ENCODE peak calls at places on chromosome 7, in four cellular contexts. One of them, this sample, is unnamed.

GRCh38 chr7:131948434-131949053 is 392.1 kb upstream of the PODXL start:
- DNase-seq in right cardiac atrium: peak; percentile 76
- DNase-seq in left ventricle myocardium inferior: peak; percentile 29
- DNase-seq in colonic mucosa: peak; percentile 77
- DNase-seq in this sample: no peak

GRCh38 chr7:44964384-44964830 is 14.4 kb downstream of the MYO1G start:
- DNase-seq in right cardiac atrium: no peak
- DNase-seq in left ventricle myocardium inferior: no peak
- DNase-seq in colonic mucosa: no peak
- DNase-seq in this sample: no peak

GRCh38 chr7:138748666-138749065 is 47.5 kb upstream of the SVOPL start:
- DNase-seq in right cardiac atrium: no peak
- DNase-seq in left ventricle myocardium inferior: no peak
- DNase-seq in colonic mucosa: no peak
- DNase-seq in this sample: no peak

GRCh38 chr7:25860206-25860881 is 291.7 kb upstream of the NFE2L3 start:
- DNase-seq in right cardiac atrium: no peak
- DNase-seq in left ventricle myocardium inferior: no peak
- DNase-seq in colonic mucosa: no peak
- DNase-seq in this sample: no peak

GRCh38 chr7:74505426-74506328 is 52.0 kb downstream of the GTF2IRD1 start:
- DNase-seq in right cardiac atrium: no peak
- DNase-seq in left ventricle myocardium inferior: no peak
- DNase-seq in colonic mucosa: no peak
- DNase-seq in this sample: no peak

GRCh38 chr7:139989366-139990141 is 73.2 kb downstream of the PARP12 start:
- DNase-seq in right cardiac atrium: no peak
- DNase-seq in left ventricle myocardium inferior: no peak
- DNase-seq in colonic mucosa: no peak
- DNase-seq in this sample: no peak

GRCh38 chr7:131336956-131337355 is 9.3 kb downstream of the MKLN1 start:
- DNase-seq in right cardiac atrium: no peak
- DNase-seq in left ventricle myocardium inferior: no peak
- DNase-seq in colonic mucosa: no peak
- DNase-seq in this sample: no peak

GRCh38 chr7:140625908-140626868 is 14.4 kb downstream of the DENND2A start:
- DNase-seq in right cardiac atrium: peak; percentile 98
- DNase-seq in left ventricle myocardium inferior: peak; percentile 92
- DNase-seq in colonic mucosa: peak; percentile 68
- DNase-seq in this sample: peak; percentile 92

GRCh38 chr7:24052572-24053223 is 231.3 kb upstream of the NPY start:
- DNase-seq in right cardiac atrium: no peak
- DNase-seq in left ventricle myocardium inferior: no peak
- DNase-seq in colonic mucosa: no peak
- DNase-seq in this sample: no peak

GRCh38 chr7:43015301-43015700 is 83.1 kb downstream of the MRPL32 start:
- DNase-seq in right cardiac atrium: no peak
- DNase-seq in left ventricle myocardium inferior: no peak
- DNase-seq in colonic mucosa: no peak
- DNase-seq in this sample: no peak

GRCh38 chr7:40885503-40885902 is 750.7 kb downstream of the SUGCT start:
- DNase-seq in right cardiac atrium: no peak
- DNase-seq in left ventricle myocardium inferior: no peak
- DNase-seq in colonic mucosa: no peak
- DNase-seq in this sample: no peak

GRCh38 chr7:157666530-157667040 is 329.8 kb downstream of the DNAJB6 start:
- DNase-seq in right cardiac atrium: no peak
- DNase-seq in left ventricle myocardium inferior: no peak
- DNase-seq in colonic mucosa: no peak
- DNase-seq in this sample: no peak

GRCh38 chr7:12686894-12687212 is 580 bp upstream of the ARL4A start:
- DNase-seq in right cardiac atrium: no peak
- DNase-seq in left ventricle myocardium inferior: no peak
- DNase-seq in colonic mucosa: no peak
- DNase-seq in this sample: no peak

GRCh38 chr7:154503962-154504550 is 451.9 kb downstream of the DPP6 start:
- DNase-seq in right cardiac atrium: no peak
- DNase-seq in left ventricle myocardium inferior: no peak
- DNase-seq in colonic mucosa: no peak
- DNase-seq in this sample: no peak

GRCh38 chr7:28685660-28686417 is 272.3 kb downstream of the TRIL start:
- DNase-seq in right cardiac atrium: peak; percentile 95
- DNase-seq in left ventricle myocardium inferior: peak; percentile 88
- DNase-seq in colonic mucosa: peak; percentile 90
- DNase-seq in this sample: peak; percentile 87

GRCh38 chr7:69674701-69675182 is 76.5 kb downstream of the AUTS2 start:
- DNase-seq in right cardiac atrium: no peak
- DNase-seq in left ventricle myocardium inferior: no peak
- DNase-seq in colonic mucosa: no peak
- DNase-seq in this sample: no peak

GRCh38 chr7:124992881-124993562 is 63.4 kb upstream of the POT1 start:
- DNase-seq in right cardiac atrium: peak; percentile 34
- DNase-seq in left ventricle myocardium inferior: no peak
- DNase-seq in colonic mucosa: no peak
- DNase-seq in this sample: no peak

DNA sequence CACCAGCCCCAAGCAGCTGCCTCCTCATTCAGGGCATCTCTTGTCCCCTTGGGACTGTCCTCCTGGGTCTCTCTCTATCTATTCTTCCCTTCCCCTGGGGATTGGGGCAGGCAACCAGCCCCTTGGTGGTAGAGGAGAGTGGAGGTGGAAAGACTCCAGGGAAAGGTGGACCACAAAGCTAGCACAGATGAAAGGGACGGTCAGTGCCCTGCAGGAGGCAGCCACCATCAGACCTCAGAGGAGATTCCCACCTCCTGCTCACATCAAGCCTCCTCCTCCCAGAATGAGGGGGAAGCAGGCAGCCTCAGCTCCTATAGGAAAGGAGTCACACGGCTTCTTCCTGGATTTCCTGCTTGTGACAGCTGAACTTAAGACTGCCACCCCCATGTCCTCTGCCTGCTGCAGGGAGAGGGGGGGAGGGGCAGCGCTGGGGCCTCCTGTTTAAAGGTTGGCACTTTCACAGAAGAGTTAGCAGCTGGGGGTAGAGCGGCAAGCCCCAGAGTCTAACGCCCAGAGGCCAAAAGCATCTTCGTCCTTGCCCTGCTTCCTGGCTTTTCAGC is 44.4 kb upstream of the LRRC4 start:
- DNase-seq in right cardiac atrium: no peak
- DNase-seq in left ventricle myocardium inferior: no peak
- DNase-seq in colonic mucosa: no peak
- DNase-seq in this sample: no peak
- H3K27ac ChIP-seq in right cardiac atrium: no peak overlapping the region
- H3K27ac ChIP-seq in left ventricle myocardium inferior: no peak overlapping the region
- H3K27ac ChIP-seq in colonic mucosa: no peak overlapping the region
- H3K27ac ChIP-seq in this sample: no peak overlapping the region

GRCh38 chr7:127390186-127390816 is 2.2 kb downstream of the ZNF800 start:
- DNase-seq in right cardiac atrium: no peak
- DNase-seq in left ventricle myocardium inferior: no peak
- DNase-seq in colonic mucosa: no peak
- DNase-seq in this sample: no peak
- H3K4me1 ChIP-seq in right cardiac atrium: no peaks in the 10 kb centered on the region
- H3K4me1 ChIP-seq in left ventricle myocardium inferior: peaks cover 77% of the 10 kb centered on the region
- H3K4me1 ChIP-seq in colonic mucosa: no peaks in the 10 kb centered on the region
- H3K4me1 ChIP-seq in this sample: peaks cover 23% of the 10 kb centered on the region

DNA sequence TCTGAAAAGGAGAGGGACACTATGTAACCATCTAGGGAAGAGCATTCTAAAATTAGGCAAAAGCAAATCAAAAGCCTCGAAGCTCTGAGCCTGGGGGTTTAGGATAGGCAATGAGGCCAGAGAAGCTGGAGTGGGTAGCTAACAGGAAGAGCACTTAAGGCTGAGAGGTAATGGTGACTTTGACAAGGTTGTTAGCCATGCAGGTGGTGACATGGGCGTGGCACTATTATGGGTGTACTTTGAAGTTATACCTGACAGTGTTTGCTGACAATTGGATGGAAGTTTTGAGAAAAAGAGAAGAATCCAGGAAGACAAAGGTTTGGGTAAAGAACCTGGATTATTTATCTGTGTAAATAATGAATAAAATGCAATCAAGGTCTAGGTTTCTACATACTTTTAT is 383.0 kb upstream of the SEMA3C start:
- DNase-seq in right cardiac atrium: peak; percentile 7
- DNase-seq in left ventricle myocardium inferior: no peak
- DNase-seq in colonic mucosa: peak; percentile 75
- DNase-seq in this sample: no peak
- H3K27ac ChIP-seq in right cardiac atrium: no peak overlapping the region
- H3K27ac ChIP-seq in left ventricle myocardium inferior: no peak overlapping the region
- H3K27ac ChIP-seq in colonic mucosa: no peak overlapping the region
- H3K27ac ChIP-seq in this sample: no peak overlapping the region

DNA sequence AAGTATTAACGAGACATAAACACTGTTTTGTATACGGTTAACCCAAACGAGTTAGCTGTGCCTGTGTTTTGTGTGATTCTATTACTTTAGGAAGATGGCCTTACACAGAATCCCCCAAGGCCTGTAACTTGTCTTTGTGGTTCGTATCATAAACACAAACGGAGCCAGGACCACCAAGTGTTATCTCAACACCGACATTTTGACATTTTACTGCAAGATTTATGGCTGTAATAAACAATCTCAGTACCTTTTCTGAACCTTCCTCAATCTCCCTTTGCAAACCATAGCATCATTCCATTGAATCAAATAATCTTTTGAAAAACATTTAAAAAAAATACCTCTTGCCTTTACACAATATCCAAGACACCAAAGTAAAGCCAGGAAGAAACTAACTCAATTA is 2.4 kb upstream of the HOXA4 start:
- DNase-seq in right cardiac atrium: no peak
- DNase-seq in left ventricle myocardium inferior: no peak
- DNase-seq in colonic mucosa: peak; percentile 14
- DNase-seq in this sample: no peak
- H3K4me1 ChIP-seq in right cardiac atrium: no peaks in the 10 kb centered on the region
- H3K4me1 ChIP-seq in left ventricle myocardium inferior: peaks cover 10% of the 10 kb centered on the region
- H3K4me1 ChIP-seq in colonic mucosa: peaks cover 9% of the 10 kb centered on the region
- H3K4me1 ChIP-seq in this sample: no peaks in the 10 kb centered on the region

GRCh38 chr7:159027803-159028455 is 116.7 kb downstream of the VIPR2 start:
- DNase-seq in right cardiac atrium: peak; percentile 53
- DNase-seq in left ventricle myocardium inferior: no peak
- DNase-seq in colonic mucosa: peak; percentile 52
- DNase-seq in this sample: no peak
- H3K27ac ChIP-seq in right cardiac atrium: no peak overlapping the region
- H3K27ac ChIP-seq in left ventricle myocardium inferior: no peak overlapping the region
- H3K27ac ChIP-seq in colonic mucosa: no peak overlapping the region
- H3K27ac ChIP-seq in this sample: no peak overlapping the region

GRCh38 chr7:47446871-47447466 is 134.9 kb downstream of the TNS3 start:
- DNase-seq in right cardiac atrium: no peak
- DNase-seq in left ventricle myocardium inferior: no peak
- DNase-seq in colonic mucosa: no peak
- DNase-seq in this sample: no peak
- H3K4me1 ChIP-seq in right cardiac atrium: peaks cover 7% of the 10 kb centered on the region
- H3K4me1 ChIP-seq in left ventricle myocardium inferior: peaks cover 72% of the 10 kb centered on the region
- H3K4me1 ChIP-seq in colonic mucosa: peaks cover 9% of the 10 kb centered on the region
- H3K4me1 ChIP-seq in this sample: peaks cover 14% of the 10 kb centered on the region

DNA sequence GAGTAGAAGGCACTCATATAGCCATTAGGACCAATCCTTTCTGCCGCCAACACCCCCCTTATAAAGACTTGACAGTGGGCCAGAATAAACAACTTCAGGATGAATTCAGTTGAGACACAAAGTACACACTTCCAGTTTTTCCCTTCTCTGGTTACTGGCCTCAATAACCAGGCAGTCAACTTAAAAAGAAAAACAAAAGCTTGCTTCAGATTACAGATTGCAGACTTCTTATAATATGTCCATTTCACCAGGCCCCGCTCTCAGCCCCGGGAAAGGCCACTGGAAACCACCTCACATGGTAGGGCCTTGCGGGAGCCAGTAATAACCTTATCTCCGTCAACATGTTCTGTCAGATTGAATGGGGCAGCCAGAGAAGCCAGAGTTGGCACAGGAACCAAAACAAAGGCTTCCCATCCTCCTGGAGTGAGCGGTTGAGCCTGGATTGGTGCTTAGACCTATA is 108.8 kb downstream of the EGFR start:
- DNase-seq in right cardiac atrium: peak; percentile 80
- DNase-seq in left ventricle myocardium inferior: no peak
- DNase-seq in colonic mucosa: peak; percentile 73
- DNase-seq in this sample: no peak
- H3K27ac ChIP-seq in right cardiac atrium: peak overlapping the region; percentile 96
- H3K27ac ChIP-seq in left ventricle myocardium inferior: peak overlapping the region; percentile 81
- H3K27ac ChIP-seq in colonic mucosa: peak overlapping the region; percentile 77
- H3K27ac ChIP-seq in this sample: peak overlapping the region; percentile 81

GRCh38 chr7:155652156-155653124 is 8.0 kb downstream of the RBM33 start:
- DNase-seq in right cardiac atrium: no peak
- DNase-seq in left ventricle myocardium inferior: no peak
- DNase-seq in colonic mucosa: no peak
- DNase-seq in this sample: no peak

GRCh38 chr7:155656891-155657290 is 12.4 kb downstream of the RBM33 start:
- DNase-seq in right cardiac atrium: no peak
- DNase-seq in left ventricle myocardium inferior: no peak
- DNase-seq in colonic mucosa: no peak
- DNase-seq in this sample: no peak

GRCh38 chr7:155648752-155649339 is 4.4 kb downstream of the RBM33 start:
- DNase-seq in right cardiac atrium: no peak
- DNase-seq in left ventricle myocardium inferior: no peak
- DNase-seq in colonic mucosa: no peak
- DNase-seq in this sample: no peak

GRCh38 chr7:155649588-155649987 is 5.1 kb downstream of the RBM33 start:
- DNase-seq in right cardiac atrium: no peak
- DNase-seq in left ventricle myocardium inferior: no peak
- DNase-seq in colonic mucosa: no peak
- DNase-seq in this sample: no peak

DNA sequence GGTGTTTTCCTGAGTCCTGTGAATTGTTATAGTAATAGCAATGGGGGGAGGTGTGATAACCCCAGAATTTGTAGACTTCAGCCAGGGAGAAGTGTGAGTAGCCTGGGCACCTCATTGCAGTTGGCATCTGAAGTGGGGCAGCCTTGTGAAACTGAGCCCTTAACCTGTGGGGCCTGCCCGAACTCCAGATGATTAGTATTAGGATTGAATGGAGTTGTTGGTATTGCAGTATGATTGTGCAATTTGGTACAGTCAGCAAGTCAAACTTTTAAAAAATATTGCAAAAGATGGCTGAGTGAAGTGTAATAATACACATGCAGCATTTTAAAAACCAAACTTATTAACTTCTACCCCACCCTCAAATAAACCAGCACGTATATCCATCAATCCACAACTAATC is 9.3 kb downstream of the RBM33 start:
- DNase-seq in right cardiac atrium: no peak
- DNase-seq in left ventricle myocardium inferior: no peak
- DNase-seq in colonic mucosa: no peak
- DNase-seq in this sample: no peak
- H3K4me1 ChIP-seq in right cardiac atrium: peaks cover 2% of the 10 kb centered on the region
- H3K4me1 ChIP-seq in left ventricle myocardium inferior: peaks cover 60% of the 10 kb centered on the region
- H3K4me1 ChIP-seq in colonic mucosa: no peaks in the 10 kb centered on the region
- H3K4me1 ChIP-seq in this sample: peaks cover 43% of the 10 kb centered on the region

This sample was measured in heart left ventricle.